ENCODE peak calls at places on chromosome 20, in nine cellular contexts. One of them, this sample, is unnamed.

GRCh38 chr20:32355417-32355841 is 2.7 kb upstream of the ASXL1 start:
- DNase-seq in CD4-positive, CD25-positive, alpha-beta regulatory T cell: no peak
- DNase-seq in lung: no peak
- DNase-seq in body of pancreas: no peak
- DNase-seq in mucosa of descending colon: no peak
- DNase-seq in thoracic aorta: no peak
- DNase-seq in CD8-positive, alpha-beta T cell: no peak
- DNase-seq in GM23338: no peak
- DNase-seq in psoas muscle: no peak
- DNase-seq in this sample: no peak

GRCh38 chr20:8292793-8293192 is 160.7 kb downstream of the PLCB1 start:
- DNase-seq in CD4-positive, CD25-positive, alpha-beta regulatory T cell: no peak
- DNase-seq in lung: no peak
- DNase-seq in body of pancreas: no peak
- DNase-seq in mucosa of descending colon: no peak
- DNase-seq in thoracic aorta: no peak
- DNase-seq in CD8-positive, alpha-beta T cell: no peak
- DNase-seq in GM23338: no peak
- DNase-seq in psoas muscle: no peak
- DNase-seq in this sample: no peak

GRCh38 chr20:13006825-13007224 is 1.9 kb upstream of the SPTLC3 start:
- DNase-seq in CD4-positive, CD25-positive, alpha-beta regulatory T cell: no peak
- DNase-seq in lung: no peak
- DNase-seq in body of pancreas: no peak
- DNase-seq in mucosa of descending colon: no peak
- DNase-seq in thoracic aorta: no peak
- DNase-seq in CD8-positive, alpha-beta T cell: no peak
- DNase-seq in GM23338: no peak
- DNase-seq in psoas muscle: no peak
- DNase-seq in this sample: no peak

GRCh38 chr20:57544838-57545564 is 15.9 kb upstream of the PCK1 start:
- DNase-seq in CD4-positive, CD25-positive, alpha-beta regulatory T cell: no peak
- DNase-seq in lung: no peak
- DNase-seq in body of pancreas: no peak
- DNase-seq in mucosa of descending colon: no peak
- DNase-seq in thoracic aorta: no peak
- DNase-seq in CD8-positive, alpha-beta T cell: no peak
- DNase-seq in GM23338: no peak
- DNase-seq in psoas muscle: no peak
- DNase-seq in this sample: no peak

GRCh38 chr20:50488236-50488806 is 21.9 kb upstream of the PTPN1 start:
- DNase-seq in CD4-positive, CD25-positive, alpha-beta regulatory T cell: no peak
- DNase-seq in lung: no peak
- DNase-seq in body of pancreas: no peak
- DNase-seq in mucosa of descending colon: no peak
- DNase-seq in thoracic aorta: no peak
- DNase-seq in CD8-positive, alpha-beta T cell: no peak
- DNase-seq in GM23338: no peak
- DNase-seq in psoas muscle: no peak
- DNase-seq in this sample: no peak

GRCh38 chr20:33490023-33490933 is at the start of gene CBFA2T2:
- DNase-seq in CD4-positive, CD25-positive, alpha-beta regulatory T cell: no peak
- DNase-seq in lung: no peak
- DNase-seq in body of pancreas: no peak
- DNase-seq in mucosa of descending colon: peak
- DNase-seq in thoracic aorta: peak
- DNase-seq in CD8-positive, alpha-beta T cell: no peak
- DNase-seq in GM23338: no peak
- DNase-seq in psoas muscle: peak
- DNase-seq in this sample: no peak

GRCh38 chr20:38173237-38174156 is 8.4 kb upstream of the TGM2 start:
- DNase-seq in CD4-positive, CD25-positive, alpha-beta regulatory T cell: no peak
- DNase-seq in lung: no peak
- DNase-seq in body of pancreas: no peak
- DNase-seq in mucosa of descending colon: peak
- DNase-seq in thoracic aorta: peak
- DNase-seq in CD8-positive, alpha-beta T cell: no peak
- DNase-seq in GM23338: peak
- DNase-seq in psoas muscle: no peak
- DNase-seq in this sample: peak

GRCh38 chr20:19817017-19817416 is 59.0 kb downstream of the RIN2 start:
- DNase-seq in CD4-positive, CD25-positive, alpha-beta regulatory T cell: no peak
- DNase-seq in lung: no peak
- DNase-seq in body of pancreas: no peak
- DNase-seq in mucosa of descending colon: no peak
- DNase-seq in thoracic aorta: no peak
- DNase-seq in CD8-positive, alpha-beta T cell: no peak
- DNase-seq in GM23338: no peak
- DNase-seq in psoas muscle: no peak
- DNase-seq in this sample: no peak

GRCh38 chr20:57420571-57421257 is 29.5 kb downstream of the RBM38 start:
- DNase-seq in CD4-positive, CD25-positive, alpha-beta regulatory T cell: no peak
- DNase-seq in lung: no peak
- DNase-seq in body of pancreas: no peak
- DNase-seq in mucosa of descending colon: no peak
- DNase-seq in thoracic aorta: no peak
- DNase-seq in CD8-positive, alpha-beta T cell: no peak
- DNase-seq in GM23338: no peak
- DNase-seq in psoas muscle: peak
- DNase-seq in this sample: no peak

GRCh38 chr20:52682271-52682670 is 289.9 kb upstream of the TSHZ2 start:
- DNase-seq in CD4-positive, CD25-positive, alpha-beta regulatory T cell: no peak
- DNase-seq in lung: no peak
- DNase-seq in body of pancreas: no peak
- DNase-seq in mucosa of descending colon: no peak
- DNase-seq in thoracic aorta: no peak
- DNase-seq in CD8-positive, alpha-beta T cell: no peak
- DNase-seq in GM23338: no peak
- DNase-seq in psoas muscle: no peak
- DNase-seq in this sample: no peak

GRCh38 chr20:58991720-58992119 is 10.7 kb downstream of the NELFCD start:
- DNase-seq in CD4-positive, CD25-positive, alpha-beta regulatory T cell: no peak
- DNase-seq in lung: no peak
- DNase-seq in body of pancreas: no peak
- DNase-seq in mucosa of descending colon: no peak
- DNase-seq in thoracic aorta: no peak
- DNase-seq in CD8-positive, alpha-beta T cell: no peak
- DNase-seq in GM23338: no peak
- DNase-seq in psoas muscle: no peak
- DNase-seq in this sample: no peak

GRCh38 chr20:57435498-57436222 is 44.5 kb downstream of the RBM38 start:
- DNase-seq in CD4-positive, CD25-positive, alpha-beta regulatory T cell: peak
- DNase-seq in lung: peak
- DNase-seq in body of pancreas: peak
- DNase-seq in mucosa of descending colon: peak
- DNase-seq in thoracic aorta: no peak
- DNase-seq in CD8-positive, alpha-beta T cell: peak
- DNase-seq in GM23338: peak
- DNase-seq in psoas muscle: peak
- DNase-seq in this sample: peak

GRCh38 chr20:60100780-60101179 is 142.6 kb downstream of the CDH26 start:
- DNase-seq in CD4-positive, CD25-positive, alpha-beta regulatory T cell: no peak
- DNase-seq in lung: no peak
- DNase-seq in body of pancreas: no peak
- DNase-seq in mucosa of descending colon: no peak
- DNase-seq in thoracic aorta: no peak
- DNase-seq in CD8-positive, alpha-beta T cell: no peak
- DNase-seq in GM23338: no peak
- DNase-seq in psoas muscle: no peak
- DNase-seq in this sample: no peak

GRCh38 chr20:31523361-31524283 is 9.4 kb downstream of the HM13 start:
- DNase-seq in CD4-positive, CD25-positive, alpha-beta regulatory T cell: no peak
- DNase-seq in lung: peak
- DNase-seq in body of pancreas: no peak
- DNase-seq in mucosa of descending colon: no peak
- DNase-seq in thoracic aorta: no peak
- DNase-seq in CD8-positive, alpha-beta T cell: no peak
- DNase-seq in GM23338: no peak
- DNase-seq in psoas muscle: no peak
- DNase-seq in this sample: no peak

GRCh38 chr20:20492521-20493334 is 124.8 kb downstream of the INSM1 start:
- DNase-seq in CD4-positive, CD25-positive, alpha-beta regulatory T cell: no peak
- DNase-seq in lung: no peak
- DNase-seq in body of pancreas: peak
- DNase-seq in mucosa of descending colon: no peak
- DNase-seq in thoracic aorta: no peak
- DNase-seq in CD8-positive, alpha-beta T cell: no peak
- DNase-seq in GM23338: peak
- DNase-seq in psoas muscle: no peak
- DNase-seq in this sample: no peak

GRCh38 chr20:16719421-16719820 is 10.4 kb upstream of the SNRPB2 start:
- DNase-seq in CD4-positive, CD25-positive, alpha-beta regulatory T cell: no peak
- DNase-seq in lung: no peak
- DNase-seq in body of pancreas: no peak
- DNase-seq in mucosa of descending colon: no peak
- DNase-seq in thoracic aorta: no peak
- DNase-seq in CD8-positive, alpha-beta T cell: no peak
- DNase-seq in GM23338: no peak
- DNase-seq in psoas muscle: no peak
- DNase-seq in this sample: no peak

GRCh38 chr20:431012-431904 is 23.2 kb downstream of the RBCK1 start:
- DNase-seq in CD4-positive, CD25-positive, alpha-beta regulatory T cell: peak
- DNase-seq in lung: peak
- DNase-seq in body of pancreas: peak
- DNase-seq in mucosa of descending colon: no peak
- DNase-seq in thoracic aorta: no peak
- DNase-seq in CD8-positive, alpha-beta T cell: peak
- DNase-seq in GM23338: peak
- DNase-seq in psoas muscle: peak
- DNase-seq in this sample: peak

GRCh38 chr20:49909499-49910339 is 5.6 kb downstream of the SPATA2 start:
- DNase-seq in CD4-positive, CD25-positive, alpha-beta regulatory T cell: no peak
- DNase-seq in lung: no peak
- DNase-seq in body of pancreas: no peak
- DNase-seq in mucosa of descending colon: peak
- DNase-seq in thoracic aorta: no peak
- DNase-seq in CD8-positive, alpha-beta T cell: no peak
- DNase-seq in GM23338: peak
- DNase-seq in psoas muscle: peak
- DNase-seq in this sample: no peak

DNA sequence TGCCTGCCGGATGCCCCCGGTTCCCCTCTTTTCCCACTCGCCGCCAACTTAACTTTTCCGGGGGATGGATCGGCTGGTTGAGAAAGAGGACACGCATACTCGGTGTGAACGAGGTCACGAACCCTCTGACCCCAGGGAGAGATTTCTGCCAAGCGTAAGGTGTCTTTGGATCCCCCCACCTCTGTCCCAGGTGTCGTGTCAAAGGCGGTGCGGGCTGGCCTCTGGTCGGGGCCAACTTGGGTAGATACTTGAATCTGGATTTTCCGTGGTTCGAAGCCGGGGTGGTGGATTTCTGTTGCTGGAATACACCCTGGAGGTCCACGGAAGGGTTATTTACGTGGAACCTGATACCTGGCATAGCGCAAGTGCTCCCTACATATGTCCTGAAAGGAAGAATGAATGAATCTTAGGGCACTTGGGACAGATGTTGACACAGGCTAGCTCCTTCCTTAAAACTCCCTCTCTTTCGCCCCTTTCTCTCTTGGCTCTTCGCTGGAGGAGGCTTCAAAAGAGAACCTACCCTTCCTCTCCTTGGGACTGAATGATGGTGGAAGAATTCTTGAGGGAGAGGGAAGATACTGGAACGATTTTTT is 1.0 kb downstream of the DOK5 start:
- DNase-seq in CD4-positive, CD25-positive, alpha-beta regulatory T cell: no peak
- DNase-seq in lung: no peak
- DNase-seq in body of pancreas: no peak
- DNase-seq in mucosa of descending colon: no peak
- DNase-seq in thoracic aorta: no peak
- DNase-seq in CD8-positive, alpha-beta T cell: no peak
- DNase-seq in GM23338: peak
- DNase-seq in psoas muscle: no peak
- DNase-seq in this sample: no peak
- H3K4me3 ChIP-seq in CD4-positive, CD25-positive, alpha-beta regulatory T cell: no peak
- H3K4me3 ChIP-seq in lung: no peak
- H3K4me3 ChIP-seq in body of pancreas: no peak
- H3K4me3 ChIP-seq in mucosa of descending colon: no peak
- H3K4me3 ChIP-seq in thoracic aorta: peak
- H3K4me3 ChIP-seq in CD8-positive, alpha-beta T cell: no peak
- H3K4me3 ChIP-seq in GM23338: peak
- H3K4me3 ChIP-seq in psoas muscle: peak
- H3K4me3 ChIP-seq in this sample: no peak

DNA sequence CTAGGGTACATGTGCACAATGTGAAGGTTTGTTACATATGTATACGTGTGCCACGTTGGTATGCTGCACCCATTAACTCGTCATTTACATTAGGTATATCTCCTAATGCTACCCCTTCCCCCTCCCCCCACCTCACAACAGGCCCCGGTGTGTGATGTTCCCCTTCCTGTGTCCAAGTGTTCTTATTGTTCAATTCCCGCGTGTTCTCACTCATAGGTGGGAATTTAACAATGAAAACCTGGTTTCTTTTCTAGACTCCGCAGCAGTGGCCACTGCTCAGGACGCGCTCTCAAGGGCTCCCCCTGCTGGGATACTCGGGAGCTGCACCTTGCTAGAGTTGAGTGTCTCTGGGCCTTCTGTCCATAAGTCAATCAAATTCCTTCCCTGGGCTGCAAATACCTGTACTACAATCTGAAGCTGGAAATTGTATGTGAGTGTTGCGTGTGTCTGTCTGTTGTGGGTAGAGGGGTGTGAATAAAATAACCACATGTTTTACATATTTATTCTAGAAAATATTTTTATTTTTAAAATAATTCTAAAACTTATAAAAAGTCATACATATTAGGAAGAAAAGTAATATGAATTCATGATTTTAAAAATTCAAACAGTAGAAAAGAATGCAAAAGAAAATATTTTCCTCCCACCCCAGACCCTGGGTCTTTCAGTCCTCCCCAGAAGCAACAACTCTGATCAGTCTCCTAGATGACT is 8.2 kb upstream of the CEP250 start:
- DNase-seq in CD4-positive, CD25-positive, alpha-beta regulatory T cell: peak
- DNase-seq in lung: peak
- DNase-seq in body of pancreas: peak
- DNase-seq in mucosa of descending colon: peak
- DNase-seq in thoracic aorta: peak
- DNase-seq in CD8-positive, alpha-beta T cell: peak
- DNase-seq in GM23338: peak
- DNase-seq in psoas muscle: peak
- DNase-seq in this sample: peak
- H3K4me3 ChIP-seq in CD4-positive, CD25-positive, alpha-beta regulatory T cell: peak
- H3K4me3 ChIP-seq in lung: no peak
- H3K4me3 ChIP-seq in body of pancreas: no peak
- H3K4me3 ChIP-seq in mucosa of descending colon: no peak
- H3K4me3 ChIP-seq in thoracic aorta: peak
- H3K4me3 ChIP-seq in CD8-positive, alpha-beta T cell: no peak
- H3K4me3 ChIP-seq in GM23338: peak
- H3K4me3 ChIP-seq in psoas muscle: peak
- H3K4me3 ChIP-seq in this sample: peak

GRCh38 chr20:46183768-46184167 is 65.7 kb downstream of the CD40 start:
- DNase-seq in CD4-positive, CD25-positive, alpha-beta regulatory T cell: no peak
- DNase-seq in lung: no peak
- DNase-seq in body of pancreas: no peak
- DNase-seq in mucosa of descending colon: no peak
- DNase-seq in thoracic aorta: no peak
- DNase-seq in CD8-positive, alpha-beta T cell: no peak
- DNase-seq in GM23338: no peak
- DNase-seq in psoas muscle: no peak
- DNase-seq in this sample: no peak
- H3K4me3 ChIP-seq in CD4-positive, CD25-positive, alpha-beta regulatory T cell: no peak
- H3K4me3 ChIP-seq in lung: no peak
- H3K4me3 ChIP-seq in body of pancreas: no peak
- H3K4me3 ChIP-seq in mucosa of descending colon: no peak
- H3K4me3 ChIP-seq in thoracic aorta: no peak
- H3K4me3 ChIP-seq in CD8-positive, alpha-beta T cell: no peak
- H3K4me3 ChIP-seq in GM23338: no peak
- H3K4me3 ChIP-seq in psoas muscle: no peak
- H3K4me3 ChIP-seq in this sample: no peak

GRCh38 chr20:63718996-63719395 is 11.2 kb downstream of the ZGPAT start:
- DNase-seq in CD4-positive, CD25-positive, alpha-beta regulatory T cell: no peak
- DNase-seq in lung: no peak
- DNase-seq in body of pancreas: no peak
- DNase-seq in mucosa of descending colon: no peak
- DNase-seq in thoracic aorta: no peak
- DNase-seq in CD8-positive, alpha-beta T cell: no peak
- DNase-seq in GM23338: no peak
- DNase-seq in psoas muscle: no peak
- DNase-seq in this sample: no peak
- H3K4me3 ChIP-seq in CD4-positive, CD25-positive, alpha-beta regulatory T cell: no peak
- H3K4me3 ChIP-seq in lung: no peak
- H3K4me3 ChIP-seq in body of pancreas: no peak
- H3K4me3 ChIP-seq in mucosa of descending colon: no peak
- H3K4me3 ChIP-seq in thoracic aorta: no peak
- H3K4me3 ChIP-seq in CD8-positive, alpha-beta T cell: no peak
- H3K4me3 ChIP-seq in GM23338: no peak
- H3K4me3 ChIP-seq in psoas muscle: no peak
- H3K4me3 ChIP-seq in this sample: no peak